ENCODE peak calls at places on chromosomes 7 and 10, in ten cellular contexts. T, A, N, V, L, C, Q, H, G and J are unnamed samples.

GRCh38 chr7:128903621-128904361 is 6.7 kb downstream of the KCP start:
- DNase-seq in T (no peak), A (no peak), N (no peak), V (no peak), L (no peak), C (peak; percentile 63), Q (peak; percentile 68), H (no peak), G (no peak), J (no peak)

GRCh38 chr10:60043561-60043960 is 137.2 kb upstream of the CCDC6 start:
- DNase-seq in T (no peak), A (no peak), N (no peak), V (no peak), L (no peak), C (no peak), Q (no peak), H (no peak), G (no peak), J (no peak)

GRCh38 chr7:116525913-116526857 is 1.3 kb downstream of the CAV1 start:
- DNase-seq in T (peak; percentile 88), A (no peak), N (peak; percentile 85), V (peak; percentile 94), L (peak; percentile 13), C (peak; percentile 93), Q (peak; percentile 82), H (peak; percentile 70), G (peak; percentile 64), J (peak; percentile 67)

GRCh38 chr10:113788604-113789083 is 37.2 kb downstream of the PLEKHS1 start:
- DNase-seq in T (no peak), A (no peak), N (no peak), V (no peak), L (no peak), C (peak; percentile 76), Q (no peak), H (no peak), G (peak; percentile 77), J (peak; percentile 84)

GRCh38 chr10:124595143-124595883 is 133.7 kb downstream of the LHPP start:
- DNase-seq in T (no peak), A (no peak), N (no peak), V (peak; percentile 63), L (no peak), C (peak; percentile 53), Q (no peak), H (no peak), G (no peak), J (no peak)

GRCh38 chr10:120979435-120980315 is 128.5 kb downstream of the WDR11 start:
- DNase-seq in T (no peak), A (no peak), N (peak; percentile 90), V (no peak), L (no peak), C (no peak), Q (peak; percentile 82), H (peak; percentile 78), G (no peak), J (no peak)

GRCh38 chr7:116692599-116693308 is 20.8 kb downstream of the MET start:
- DNase-seq in T (no peak), A (no peak), N (no peak), V (no peak), L (no peak), C (no peak), Q (no peak), H (no peak), G (no peak), J (no peak)

GRCh38 chr7:99221866-99222265 is 14.0 kb upstream of the KPNA7 start:
- DNase-seq in T (no peak), A (no peak), N (no peak), V (peak; percentile 52), L (no peak), C (peak; percentile 33), Q (no peak), H (no peak), G (no peak), J (no peak)

GRCh38 chr10:95716866-95717265 is 23.1 kb upstream of the TCTN3 start:
- DNase-seq in T (no peak), A (no peak), N (no peak), V (no peak), L (no peak), C (no peak), Q (no peak), H (no peak), G (no peak), J (no peak)

GRCh38 chr10:124318811-124319210 is 99.9 kb downstream of the OAT start:
- DNase-seq in T (no peak), A (no peak), N (no peak), V (peak; percentile 42), L (no peak), C (peak; percentile 14), Q (peak; percentile 27), H (no peak), G (no peak), J (no peak)

GRCh38 chr7:155637155-155637554 is 7.3 kb upstream of the RBM33 start:
- DNase-seq in T (no peak), A (no peak), N (no peak), V (no peak), L (no peak), C (no peak), Q (no peak), H (no peak), G (no peak), J (no peak)

GRCh38 chr7:137331378-137331777 is 12.2 kb downstream of the PTN start:
- DNase-seq in T (no peak), A (no peak), N (no peak), V (no peak), L (no peak), C (no peak), Q (no peak), H (no peak), G (no peak), J (no peak)

GRCh38 chr7:111763221-111763791 is 201.0 kb upstream of the IMMP2L start:
- DNase-seq in T (no peak), A (no peak), N (no peak), V (no peak), L (peak; percentile 6), C (no peak), Q (no peak), H (no peak), G (peak; percentile 32), J (peak; percentile 29)

GRCh38 chr7:107065929-107066247 is 21.4 kb downstream of the PRKAR2B start:
- DNase-seq in T (no peak), A (no peak), N (no peak), V (no peak), L (no peak), C (no peak), Q (no peak), H (no peak), G (no peak), J (no peak)

DNA sequence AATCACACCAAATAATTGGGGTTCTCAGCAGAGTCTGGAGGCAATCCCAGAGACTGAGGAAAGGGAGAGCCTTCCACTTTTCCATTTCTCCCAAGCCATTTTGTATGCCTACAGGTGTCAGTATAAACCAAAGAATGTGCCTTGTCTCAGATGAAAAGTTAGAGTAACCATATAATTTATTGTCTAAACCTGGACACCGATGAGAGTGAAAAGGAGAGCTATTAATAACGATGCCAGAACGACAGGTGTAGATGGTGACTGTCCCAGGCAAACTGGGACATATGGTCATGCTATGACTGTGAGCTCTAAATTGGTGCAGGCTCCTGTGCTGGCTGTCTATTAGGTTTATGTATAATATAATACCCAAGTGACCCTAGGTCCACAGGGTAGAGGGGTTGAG is 219.6 kb downstream of the ARHGAP12 start:
- DNase-seq in T (no peak), A (no peak), N (no peak), V (no peak), L (no peak), C (no peak), Q (no peak), H (no peak), G (no peak), J (no peak)
- TF ChIP-seq CTCF in T (no peak), A (no peak), N (peak; percentile 15), V (peak; percentile 71), L (no peak), C (no peak), Q (no peak), H (no peak), G (peak; percentile 5), J (peak; percentile 18)

GRCh38 chr7:75971961-75972763 is 22.2 kb downstream of the TMEM120A start:
- DNase-seq in T (peak; percentile 67), A (no peak), N (peak; percentile 75), V (no peak), L (no peak), C (peak; percentile 92), Q (no peak), H (no peak), G (no peak), J (no peak)
- TF ChIP-seq CTCF in T (no peak), A (no peak), N (no peak), V (peak; percentile 27), L (no peak), C (no peak), Q (peak; percentile 50), H (no peak), G (peak; percentile 17), J (no peak)

GRCh38 chr10:1230592-1231275 is 174.5 kb downstream of the WDR37 start:
- DNase-seq in T (no peak), A (no peak), N (no peak), V (peak; percentile 25), L (no peak), C (no peak), Q (no peak), H (no peak), G (no peak), J (no peak)

GRCh38 chr10:1229574-1229973 is 173.4 kb downstream of the WDR37 start:
- DNase-seq in T (no peak), A (no peak), N (no peak), V (no peak), L (no peak), C (no peak), Q (no peak), H (no peak), G (no peak), J (no peak)

GRCh38 chr10:1232164-1232911 is 176.2 kb downstream of the WDR37 start:
- DNase-seq in T (no peak), A (no peak), N (no peak), V (no peak), L (no peak), C (no peak), Q (no peak), H (no peak), G (no peak), J (no peak)

GRCh38 chr10:1230138-1230537 is 174.0 kb downstream of the WDR37 start:
- DNase-seq in T (no peak), A (no peak), N (no peak), V (peak; percentile 48), L (no peak), C (no peak), Q (no peak), H (no peak), G (no peak), J (no peak)

DNA sequence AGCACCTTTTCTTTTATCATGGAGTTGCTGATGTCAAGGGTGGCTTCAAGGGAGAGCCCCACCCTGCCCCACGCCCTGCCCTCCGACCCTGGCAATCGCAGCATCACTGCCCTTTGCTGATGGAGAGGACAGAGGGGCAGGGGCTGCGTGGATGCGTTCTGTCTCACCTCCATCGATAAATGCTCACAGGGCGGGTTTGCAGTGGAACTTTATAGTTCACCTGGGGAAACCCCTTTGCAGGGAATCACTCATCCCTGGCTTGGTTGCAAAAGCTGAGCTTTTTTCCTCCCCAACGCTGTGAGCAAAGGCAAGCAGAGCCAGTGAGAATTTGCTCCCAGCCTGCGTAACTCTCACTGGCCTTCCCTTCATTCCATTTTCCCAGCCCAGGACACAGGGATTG is 176.8 kb downstream of the WDR37 start:
- DNase-seq in T (no peak), A (no peak), N (no peak), V (peak; percentile 60), L (no peak), C (no peak), Q (no peak), H (no peak), G (no peak), J (no peak)
- TF ChIP-seq CTCF in T (no peak), A (no peak), N (no peak), V (no peak), L (no peak), C (no peak), Q (no peak), H (no peak), G (no peak), J (no peak)

GRCh38 chr7:46493196-46493595 is 572.1 kb upstream of the IGFBP3 start:
- DNase-seq in T (no peak), A (no peak), N (no peak), V (no peak), L (no peak), C (no peak), Q (no peak), H (no peak), G (no peak), J (no peak)
- TF ChIP-seq CTCF in T (no peak), A (no peak), N (no peak), V (peak; percentile 41), L (no peak), C (no peak), Q (peak; percentile 20), H (no peak), G (no peak), J (no peak)